ENCODE peak calls at places on chromosome 15, in nine cellular contexts. I is stimulated activated CD4-positive, alpha-beta T cell treated with anti-CD3 and anti-CD28 coated beads, TNF-alpha, amount 100 ng/mL, for 4 hours; O is activated CD4-positive, CD25-positive, alpha-beta regulatory T cell; X is NCI-H1694; D is activated CD8-positive, alpha-beta memory T cell treated with anti-CD3 and anti-CD28 coated beads, Interleukin-2, amount 50 U/mL, for 48 hours; E is amygdala; S is caudate nucleus; P is ovary; J is NCI-H460. K is an unnamed sample.

GRCh38 chr15:39270976-39271375 is 309.9 kb upstream of the THBS1 start:
- DNase-seq in I (no peak), O (no peak), X (no peak), D (no peak), E (no peak), S (no peak), P (no peak), J (no peak), K (no peak)

GRCh38 chr15:67251318-67251717 is 3.1 kb downstream of the AAGAB start:
- DNase-seq in I (no peak), O (no peak), X (no peak), D (no peak), E (no peak), S (no peak), P (no peak), J (no peak), K (no peak)

GRCh38 chr15:99015677-99016568 is 8.3 kb upstream of the PGPEP1L start:
- DNase-seq in I (no peak), O (no peak), X (no peak), D (no peak), E (no peak), S (no peak), P (peak), J (no peak), K (peak)

GRCh38 chr15:40578892-40579291 is 9.8 kb downstream of the RPUSD2 start:
- DNase-seq in I (no peak), O (no peak), X (no peak), D (no peak), E (no peak), S (no peak), P (no peak), J (no peak), K (no peak)

GRCh38 chr15:92524161-92524560 is 130.5 kb downstream of the ST8SIA2 start:
- DNase-seq in I (no peak), O (no peak), X (no peak), D (no peak), E (no peak), S (no peak), P (no peak), J (no peak), K (no peak)

GRCh38 chr15:100836501-100836900 is 43.1 kb upstream of the ALDH1A3 start:
- DNase-seq in I (no peak), O (no peak), X (no peak), D (no peak), E (no peak), S (no peak), P (no peak), J (no peak), K (no peak)

GRCh38 chr15:38275951-38276350 is 23.3 kb downstream of the SPRED1 start:
- DNase-seq in I (no peak), O (no peak), X (no peak), D (no peak), E (no peak), S (no peak), P (no peak), J (no peak), K (no peak)

GRCh38 chr15:100253640-100254039 is 88.1 kb downstream of the ADAMTS17 start:
- DNase-seq in I (no peak), O (no peak), X (no peak), D (peak), E (no peak), S (no peak), P (no peak), J (no peak), K (no peak)

GRCh38 chr15:47460775-47461174 is 256.5 kb upstream of the SEMA6D start:
- DNase-seq in I (no peak), O (no peak), X (no peak), D (no peak), E (no peak), S (no peak), P (no peak), J (no peak), K (no peak)

GRCh38 chr15:31303434-31304073 is 23.1 kb upstream of the KLF13 start:
- DNase-seq in I (no peak), O (no peak), X (no peak), D (no peak), E (no peak), S (no peak), P (no peak), J (no peak), K (no peak)

GRCh38 chr15:71777216-71777943 is 33.0 kb upstream of the NR2E3 start:
- DNase-seq in I (no peak), O (no peak), X (peak), D (no peak), E (no peak), S (no peak), P (no peak), J (no peak), K (no peak)

GRCh38 chr15:36498401-36498800 is 81.0 kb upstream of the CDIN1 start:
- DNase-seq in I (no peak), O (no peak), X (no peak), D (no peak), E (no peak), S (no peak), P (no peak), J (no peak), K (no peak)